ENCODE peak calls at places on chromosome 2, in five cellular contexts. F is A549, A is tibial nerve, N is stomach, Q is SK-N-SH. L is an unnamed sample.

GRCh38 chr2:11054783-11055751 is 100.2 kb upstream of the SLC66A3 start:
- DNase-seq in F (no peak), A (no peak), N (no peak), Q (no peak), L (no peak)

GRCh38 chr2:239108459-239108858 is 260.6 kb downstream of the TWIST2 start:
- DNase-seq in F (no peak), A (no peak), N (no peak), Q (no peak), L (no peak)

GRCh38 chr2:232276739-232277313 is 101.7 kb upstream of the ALPP start:
- DNase-seq in F (no peak), A (no peak), N (no peak), Q (no peak), L (no peak)

GRCh38 chr2:29558097-29558496 is 363.3 kb downstream of the ALK start:
- DNase-seq in F (no peak), A (no peak), N (no peak), Q (no peak), L (no peak)

GRCh38 chr2:157419031-157419580 is 24.8 kb downstream of the CYTIP start:
- DNase-seq in F (no peak), A (no peak), N (no peak), Q (no peak), L (no peak)

GRCh38 chr2:229344151-229344551 is 73.1 kb upstream of the PID1 start:
- DNase-seq in F (no peak), A (no peak), N (no peak), Q (no peak), L (no peak)

GRCh38 chr2:30445266-30445821 is 1.7 kb upstream of the LCLAT1 start:
- DNase-seq in F (no peak), A (no peak), N (no peak), Q (no peak), L (no peak)

GRCh38 chr2:169393068-169393590 is 30.8 kb upstream of the LRP2 start:
- DNase-seq in F (no peak), A (no peak), N (no peak), Q (peak; percentile 14), L (no peak)

GRCh38 chr2:226017534-226017933 is 618.0 kb downstream of the NYAP2 start:
- DNase-seq in F (no peak), A (no peak), N (no peak), Q (no peak), L (no peak)

GRCh38 chr2:27095745-27096651 is 9.4 kb downstream of the KHK start:
- DNase-seq in F (peak; percentile 56), A (peak; percentile 48), N (peak; percentile 64), Q (peak; percentile 91), L (peak; percentile 55)
- TF ChIP-seq EP300 in F (no peak), A (no peak), N (no peak), Q (no peak), L (no peak)

DNA sequence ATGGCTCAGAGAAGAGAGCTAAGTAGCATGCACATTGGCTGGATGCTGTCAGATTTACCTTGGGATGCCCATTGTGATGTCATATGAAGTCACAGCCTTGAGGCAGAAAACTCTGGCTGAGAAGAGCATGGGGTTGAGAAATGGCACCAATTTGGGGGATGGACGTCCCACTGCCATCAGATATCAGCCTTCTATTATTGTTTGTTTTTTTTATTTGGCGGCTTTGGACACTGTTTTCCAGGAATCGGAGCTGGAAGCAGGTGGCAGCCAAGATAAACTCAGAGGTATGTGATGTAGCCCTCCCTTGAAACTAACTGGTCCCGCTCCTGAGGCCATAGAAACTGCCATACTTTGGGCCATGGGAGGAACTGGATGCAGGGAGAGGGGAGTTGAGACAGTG is 40.6 kb downstream of the GCKR start:
- DNase-seq in F (no peak), A (no peak), N (no peak), Q (no peak), L (no peak)
- TF ChIP-seq EP300 in F (no peak), A (no peak), N (no peak), Q (no peak), L (no peak)

DNA sequence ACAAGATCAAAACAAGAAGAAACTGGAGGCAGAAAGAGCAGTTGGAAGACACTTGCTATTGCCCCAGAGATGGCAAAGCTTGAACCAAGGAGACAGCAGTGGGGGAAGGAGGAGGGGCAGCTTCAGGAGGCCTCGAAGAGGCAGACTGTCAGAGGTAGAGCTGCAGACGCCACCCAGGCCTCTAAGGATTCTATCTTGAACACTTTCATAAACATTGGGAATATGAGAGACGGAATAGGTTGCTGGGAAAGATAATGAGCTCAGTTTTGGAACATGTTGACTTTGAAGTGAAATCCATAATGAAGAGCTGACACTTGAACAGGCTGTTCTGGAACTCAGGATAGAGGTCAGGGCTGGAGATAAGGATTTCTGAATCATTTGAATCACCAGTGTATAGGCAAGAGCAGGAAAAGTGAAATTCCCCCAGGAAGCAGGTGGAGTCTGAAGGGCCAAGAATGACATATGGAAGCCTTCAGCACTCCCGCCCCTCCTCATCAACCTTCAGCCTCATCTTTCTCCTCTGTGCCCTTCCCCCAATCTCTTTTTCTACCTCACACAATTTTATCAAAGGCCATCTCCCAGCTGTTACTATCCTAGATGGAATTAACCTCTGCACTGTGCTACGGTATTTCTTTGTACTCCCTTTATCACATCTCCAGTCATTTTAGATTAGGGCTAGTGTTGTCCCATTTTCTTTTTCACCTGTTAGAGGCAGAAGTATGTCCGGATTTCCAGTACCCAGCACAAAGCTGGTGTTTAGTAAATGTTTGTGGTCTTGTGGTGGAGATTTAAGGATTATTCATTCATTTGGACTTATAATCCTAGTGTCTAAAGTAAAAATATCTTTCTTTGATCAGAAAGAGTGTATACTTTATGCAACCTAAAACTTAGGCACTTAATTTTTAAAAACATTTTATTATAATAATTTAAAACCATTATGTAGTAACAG is 47.5 kb upstream of the RTN4 start:
- DNase-seq in F (peak; percentile 39), A (no peak), N (no peak), Q (no peak), L (no peak)
- TF ChIP-seq EP300 in F (no peak), A (no peak), N (no peak), Q (no peak), L (no peak)

GRCh38 chr2:156342252-156343095 is 10.0 kb upstream of the NR4A2 start:
- DNase-seq in F (peak; percentile 90), A (peak; percentile 92), N (peak; percentile 97), Q (peak; percentile 85), L (peak; percentile 96)
- TF ChIP-seq EP300 in F (no peak), A (peak; percentile 77), N (peak; percentile 34), Q (no peak), L (peak; percentile 49)

GRCh38 chr2:119712571-119712970 is 33.6 kb downstream of the TMEM177 start:
- DNase-seq in F (no peak), A (no peak), N (no peak), Q (no peak), L (no peak)
- TF ChIP-seq EP300 in F (no peak), A (no peak), N (no peak), Q (no peak), L (no peak)

DNA sequence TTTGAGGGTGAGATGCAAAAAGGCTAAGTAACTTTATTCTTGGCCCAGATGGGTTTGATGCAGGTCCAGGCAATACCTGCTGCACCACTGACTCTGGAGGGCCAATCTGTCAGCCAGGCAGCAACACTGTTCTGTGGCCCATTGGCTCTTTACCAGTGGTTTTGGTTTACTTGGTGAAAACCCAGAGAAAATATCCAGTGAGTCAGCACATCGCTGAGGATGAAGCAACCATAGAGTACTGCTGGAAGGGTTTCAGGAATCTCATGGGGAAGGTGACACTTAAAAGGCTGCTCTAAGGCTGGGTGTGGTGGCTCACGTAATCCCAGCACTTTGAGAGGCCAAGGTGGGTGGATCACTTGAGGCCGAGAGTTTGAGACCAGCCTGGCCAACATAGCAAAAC is 192.5 kb upstream of the FAM98A start:
- DNase-seq in F (peak; percentile 33), A (no peak), N (no peak), Q (no peak), L (no peak)
- TF ChIP-seq EP300 in F (no peak), A (no peak), N (no peak), Q (no peak), L (no peak)

GRCh38 chr2:47040662-47041061 is 114.4 kb downstream of the STPG4 start:
- DNase-seq in F (no peak), A (no peak), N (no peak), Q (no peak), L (no peak)
- TF ChIP-seq EP300 in F (no peak), A (no peak), N (no peak), Q (no peak), L (no peak)

GRCh38 chr2:160238392-160238791 is 38.3 kb upstream of the ITGB6 start:
- DNase-seq in F (no peak), A (no peak), N (no peak), Q (no peak), L (no peak)
- TF ChIP-seq EP300 in F (no peak), A (no peak), N (no peak), Q (no peak), L (no peak)

DNA sequence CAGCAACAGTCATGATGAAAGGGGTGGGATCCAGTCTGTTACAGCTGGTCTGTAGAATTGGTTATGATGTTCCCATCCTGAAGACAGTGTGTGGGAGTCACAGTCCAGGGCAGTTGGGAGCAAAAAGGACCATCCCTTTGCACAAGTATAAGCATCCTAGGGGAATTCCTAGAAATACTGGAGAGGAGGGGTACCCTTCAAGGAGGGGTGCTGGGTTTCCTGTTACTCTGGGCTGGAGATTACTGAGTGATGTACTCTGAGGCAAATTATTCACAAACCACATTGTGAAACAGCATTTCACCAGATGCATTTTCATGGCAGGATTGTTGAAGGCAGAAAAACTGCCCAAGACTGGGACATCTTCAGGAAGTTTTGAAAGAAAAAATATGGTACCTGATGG is 120.0 kb upstream of the RND3 start:
- DNase-seq in F (no peak), A (no peak), N (no peak), Q (no peak), L (no peak)
- TF ChIP-seq EP300 in F (no peak), A (no peak), N (no peak), Q (no peak), L (no peak)

L was measured in transverse colon.